ENCODE peak calls at places on chromosomes 16 and 17, in ten cellular contexts. One of them, this sample, is unnamed.

GRCh38 chr16:49663081-49664057 is 192.5 kb downstream of the ZNF423 start:
- DNase-seq in endothelial cell of umbilical vein: no peak
- DNase-seq in CD8-positive, alpha-beta T cell: no peak
- DNase-seq in breast epithelium: no peak
- DNase-seq in K562: no peak
- DNase-seq in NT2/D1: no peak
- DNase-seq in IMR-90: no peak
- DNase-seq in Peyer's patch: no peak
- DNase-seq in colonic mucosa: peak; percentile 34
- DNase-seq in A549: no peak
- DNase-seq in this sample: peak; percentile 64

GRCh38 chr17:45334231-45334630 is 17.4 kb upstream of the MAP3K14 start:
- DNase-seq in endothelial cell of umbilical vein: no peak
- DNase-seq in CD8-positive, alpha-beta T cell: no peak
- DNase-seq in Peyer's patch: no peak
- DNase-seq in IMR-90: no peak
- DNase-seq in colonic mucosa: no peak
- DNase-seq in K562: no peak
- DNase-seq in breast epithelium: peak; percentile 9
- DNase-seq in A549: no peak
- DNase-seq in NT2/D1: no peak
- DNase-seq in this sample: no peak

GRCh38 chr16:6265956-6266355 is 1066.7 kb upstream of the RBFOX1 start:
- DNase-seq in colonic mucosa: no peak
- DNase-seq in endothelial cell of umbilical vein: no peak
- DNase-seq in CD8-positive, alpha-beta T cell: no peak
- DNase-seq in IMR-90: no peak
- DNase-seq in Peyer's patch: no peak
- DNase-seq in breast epithelium: no peak
- DNase-seq in NT2/D1: no peak
- DNase-seq in A549: no peak
- DNase-seq in K562: no peak
- DNase-seq in this sample: no peak

GRCh38 chr16:78686601-78687000 is 587.1 kb downstream of the WWOX start:
- DNase-seq in breast epithelium: no peak
- DNase-seq in IMR-90: no peak
- DNase-seq in K562: no peak
- DNase-seq in A549: no peak
- DNase-seq in CD8-positive, alpha-beta T cell: no peak
- DNase-seq in colonic mucosa: no peak
- DNase-seq in NT2/D1: no peak
- DNase-seq in endothelial cell of umbilical vein: no peak
- DNase-seq in Peyer's patch: no peak
- DNase-seq in this sample: no peak

GRCh38 chr17:79044462-79044861 is 20.5 kb downstream of the C1QTNF1 start:
- DNase-seq in colonic mucosa: no peak
- DNase-seq in A549: no peak
- DNase-seq in K562: no peak
- DNase-seq in endothelial cell of umbilical vein: no peak
- DNase-seq in IMR-90: no peak
- DNase-seq in CD8-positive, alpha-beta T cell: no peak
- DNase-seq in Peyer's patch: peak; percentile 33
- DNase-seq in NT2/D1: no peak
- DNase-seq in breast epithelium: no peak
- DNase-seq in this sample: no peak

GRCh38 chr16:49921791-49922456 is 66.0 kb upstream of the ZNF423 start:
- DNase-seq in NT2/D1: peak; percentile 82
- DNase-seq in endothelial cell of umbilical vein: peak; percentile 52
- DNase-seq in K562: peak; percentile 58
- DNase-seq in Peyer's patch: peak; percentile 77
- DNase-seq in A549: peak; percentile 66
- DNase-seq in CD8-positive, alpha-beta T cell: peak; percentile 5
- DNase-seq in breast epithelium: peak; percentile 68
- DNase-seq in IMR-90: peak; percentile 17
- DNase-seq in colonic mucosa: peak; percentile 82
- DNase-seq in this sample: peak; percentile 81

GRCh38 chr17:21039839-21040575 is 2.8 kb downstream of the USP22 start:
- DNase-seq in NT2/D1: no peak
- DNase-seq in K562: no peak
- DNase-seq in colonic mucosa: peak; percentile 31
- DNase-seq in breast epithelium: no peak
- DNase-seq in Peyer's patch: no peak
- DNase-seq in endothelial cell of umbilical vein: peak; percentile 49
- DNase-seq in IMR-90: peak; percentile 56
- DNase-seq in A549: peak; percentile 81
- DNase-seq in CD8-positive, alpha-beta T cell: no peak
- DNase-seq in this sample: no peak

GRCh38 chr16:31436221-31437045 is 6.2 kb downstream of the ZNF843 start:
- DNase-seq in K562: no peak
- DNase-seq in breast epithelium: no peak
- DNase-seq in A549: no peak
- DNase-seq in colonic mucosa: no peak
- DNase-seq in endothelial cell of umbilical vein: no peak
- DNase-seq in CD8-positive, alpha-beta T cell: no peak
- DNase-seq in IMR-90: no peak
- DNase-seq in NT2/D1: no peak
- DNase-seq in Peyer's patch: peak; percentile 46
- DNase-seq in this sample: no peak

DNA sequence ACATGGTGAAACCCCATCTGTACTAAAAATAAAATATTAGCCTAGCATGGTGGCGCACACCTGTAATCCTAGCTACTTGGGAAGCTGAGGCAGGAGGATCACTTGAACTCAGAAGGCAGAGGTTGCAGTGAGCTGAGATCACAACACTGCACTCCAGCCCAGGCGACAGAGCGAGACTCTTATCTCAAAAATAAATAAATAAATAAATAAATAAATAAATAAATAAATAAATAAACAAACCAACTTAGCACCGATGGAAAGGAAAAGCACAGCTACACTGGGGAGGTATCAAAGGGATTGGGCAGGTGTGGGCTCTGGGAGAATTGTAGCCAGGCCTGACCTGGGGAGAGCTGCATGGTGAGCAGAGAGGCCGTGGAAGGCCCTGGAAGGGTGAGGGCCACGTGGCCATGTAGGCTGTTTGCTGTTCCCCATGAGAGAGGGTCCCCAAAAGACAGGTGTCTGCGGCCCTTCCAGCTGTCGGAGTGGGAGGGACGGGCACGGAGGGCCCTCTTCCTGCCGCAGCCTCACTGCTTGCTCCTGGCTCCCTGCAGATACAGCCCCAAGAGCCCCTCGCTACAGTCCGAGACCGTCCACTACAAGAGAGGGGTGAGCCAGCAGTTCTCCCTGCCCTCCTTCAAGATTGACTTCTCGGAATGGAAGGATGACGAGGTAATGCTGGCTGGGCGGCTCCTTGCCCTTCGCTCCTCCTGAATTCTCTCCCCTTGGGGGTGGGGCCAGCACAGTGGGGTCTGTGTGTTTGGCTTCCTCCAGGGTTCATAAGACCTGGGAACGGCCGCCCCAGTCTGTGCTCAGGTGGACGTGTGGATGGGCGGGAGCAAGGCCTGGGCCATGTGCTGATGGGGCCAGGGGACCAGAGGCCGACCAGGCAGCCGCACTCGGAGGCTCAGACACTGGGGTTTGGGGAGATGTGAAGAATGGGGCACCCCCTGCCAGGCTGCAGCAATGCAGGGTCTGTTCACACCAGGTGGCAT is 32.4 kb downstream of the MGRN1 start:
- DNase-seq in colonic mucosa: no peak
- DNase-seq in endothelial cell of umbilical vein: no peak
- DNase-seq in NT2/D1: no peak
- DNase-seq in breast epithelium: no peak
- DNase-seq in CD8-positive, alpha-beta T cell: no peak
- DNase-seq in A549: no peak
- DNase-seq in K562: no peak
- DNase-seq in Peyer's patch: no peak
- DNase-seq in IMR-90: no peak
- DNase-seq in this sample: no peak
- H3K4me1 ChIP-seq in colonic mucosa: peaks cover 7% of the 10 kb centered on the region
- H3K4me1 ChIP-seq in endothelial cell of umbilical vein: no peaks in the 10 kb centered on the region
- H3K4me1 ChIP-seq in NT2/D1: peaks cover 8% of the 10 kb centered on the region
- H3K4me1 ChIP-seq in breast epithelium: no peaks in the 10 kb centered on the region
- H3K4me1 ChIP-seq in CD8-positive, alpha-beta T cell: peaks cover 35% of the 10 kb centered on the region
- H3K4me1 ChIP-seq in A549: peaks cover 32% of the 10 kb centered on the region
- H3K4me1 ChIP-seq in K562: peaks cover 20% of the 10 kb centered on the region
- H3K4me1 ChIP-seq in Peyer's patch: no peaks in the 10 kb centered on the region
- H3K4me1 ChIP-seq in IMR-90: no peaks in the 10 kb centered on the region
- H3K4me1 ChIP-seq in this sample: peaks cover 8% of the 10 kb centered on the region

GRCh38 chr16:67432491-67432890 is 1.6 kb downstream of the HSD11B2 start:
- DNase-seq in CD8-positive, alpha-beta T cell: no peak
- DNase-seq in endothelial cell of umbilical vein: no peak
- DNase-seq in colonic mucosa: peak; percentile 41
- DNase-seq in NT2/D1: no peak
- DNase-seq in Peyer's patch: peak; percentile 54
- DNase-seq in K562: no peak
- DNase-seq in IMR-90: no peak
- DNase-seq in A549: no peak
- DNase-seq in breast epithelium: no peak
- DNase-seq in this sample: peak; percentile 55

GRCh38 chr16:67433131-67433719 is 2.3 kb downstream of the HSD11B2 start:
- DNase-seq in colonic mucosa: no peak
- DNase-seq in Peyer's patch: peak; percentile 54
- DNase-seq in endothelial cell of umbilical vein: no peak
- DNase-seq in breast epithelium: no peak
- DNase-seq in CD8-positive, alpha-beta T cell: no peak
- DNase-seq in K562: no peak
- DNase-seq in A549: no peak
- DNase-seq in IMR-90: no peak
- DNase-seq in NT2/D1: no peak
- DNase-seq in this sample: no peak

GRCh38 chr16:67431077-67431804 is at the start of gene HSD11B2:
- DNase-seq in NT2/D1: no peak
- DNase-seq in endothelial cell of umbilical vein: peak; percentile 57
- DNase-seq in colonic mucosa: peak; percentile 58
- DNase-seq in CD8-positive, alpha-beta T cell: no peak
- DNase-seq in A549: peak; percentile 62
- DNase-seq in K562: peak; percentile 87
- DNase-seq in IMR-90: peak; percentile 45
- DNase-seq in breast epithelium: no peak
- DNase-seq in Peyer's patch: no peak
- DNase-seq in this sample: no peak

GRCh38 chr16:67430504-67431076 is 331 bp upstream of the HSD11B2 start:
- DNase-seq in CD8-positive, alpha-beta T cell: no peak
- DNase-seq in NT2/D1: no peak
- DNase-seq in breast epithelium: no peak
- DNase-seq in A549: no peak
- DNase-seq in endothelial cell of umbilical vein: no peak
- DNase-seq in colonic mucosa: peak; percentile 87
- DNase-seq in Peyer's patch: peak; percentile 94
- DNase-seq in K562: peak; percentile 58
- DNase-seq in IMR-90: no peak
- DNase-seq in this sample: peak; percentile 87

GRCh38 chr16:67431805-67432476 is 1.0 kb downstream of the HSD11B2 start:
- DNase-seq in IMR-90: no peak
- DNase-seq in K562: no peak
- DNase-seq in CD8-positive, alpha-beta T cell: no peak
- DNase-seq in endothelial cell of umbilical vein: no peak
- DNase-seq in A549: no peak
- DNase-seq in colonic mucosa: peak; percentile 59
- DNase-seq in NT2/D1: no peak
- DNase-seq in breast epithelium: no peak
- DNase-seq in Peyer's patch: peak; percentile 59
- DNase-seq in this sample: peak; percentile 62
- H3K4me3 ChIP-seq in IMR-90: no peak overlapping the region
- H3K4me3 ChIP-seq in K562: peak overlapping the region; percentile 38
- H3K4me3 ChIP-seq in CD8-positive, alpha-beta T cell: peak overlapping the region; percentile 23
- H3K4me3 ChIP-seq in endothelial cell of umbilical vein: no peak overlapping the region
- H3K4me3 ChIP-seq in A549: peak overlapping the region; percentile 59
- H3K4me3 ChIP-seq in colonic mucosa: peak overlapping the region; percentile 52
- H3K4me3 ChIP-seq in NT2/D1: peak overlapping the region; percentile 64
- H3K4me3 ChIP-seq in breast epithelium: peak overlapping the region; percentile 58
- H3K4me3 ChIP-seq in Peyer's patch: peak overlapping the region; percentile 55
- H3K4me3 ChIP-seq in this sample: peak overlapping the region; percentile 63

GRCh38 chr17:2067559-2067958 is 12.7 kb downstream of the HIC1 start:
- DNase-seq in IMR-90: peak; percentile 56
- DNase-seq in breast epithelium: no peak
- DNase-seq in colonic mucosa: no peak
- DNase-seq in K562: no peak
- DNase-seq in A549: no peak
- DNase-seq in endothelial cell of umbilical vein: peak; percentile 84
- DNase-seq in Peyer's patch: no peak
- DNase-seq in NT2/D1: no peak
- DNase-seq in CD8-positive, alpha-beta T cell: no peak
- DNase-seq in this sample: no peak
- H3K4me1 ChIP-seq in IMR-90: peaks cover 76% of the 10 kb centered on the region
- H3K4me1 ChIP-seq in breast epithelium: peaks cover 11% of the 10 kb centered on the region
- H3K4me1 ChIP-seq in colonic mucosa: no peaks in the 10 kb centered on the region
- H3K4me1 ChIP-seq in K562: peaks cover 10% of the 10 kb centered on the region
- H3K4me1 ChIP-seq in A549: no peaks in the 10 kb centered on the region
- H3K4me1 ChIP-seq in endothelial cell of umbilical vein: peaks cover 71% of the 10 kb centered on the region
- H3K4me1 ChIP-seq in Peyer's patch: peaks cover 49% of the 10 kb centered on the region
- H3K4me1 ChIP-seq in NT2/D1: peaks cover 54% of the 10 kb centered on the region
- H3K4me1 ChIP-seq in CD8-positive, alpha-beta T cell: peaks cover 7% of the 10 kb centered on the region
- H3K4me1 ChIP-seq in this sample: peaks cover 10% of the 10 kb centered on the region

GRCh38 chr16:2323701-2324100 is 16.8 kb downstream of the ABCA3 start:
- DNase-seq in NT2/D1: no peak
- DNase-seq in breast epithelium: no peak
- DNase-seq in A549: no peak
- DNase-seq in endothelial cell of umbilical vein: no peak
- DNase-seq in colonic mucosa: no peak
- DNase-seq in IMR-90: no peak
- DNase-seq in Peyer's patch: no peak
- DNase-seq in K562: no peak
- DNase-seq in CD8-positive, alpha-beta T cell: no peak
- DNase-seq in this sample: no peak

GRCh38 chr16:2317231-2318020 is 23.1 kb downstream of the ABCA3 start:
- DNase-seq in K562: no peak
- DNase-seq in A549: no peak
- DNase-seq in CD8-positive, alpha-beta T cell: no peak
- DNase-seq in Peyer's patch: no peak
- DNase-seq in NT2/D1: no peak
- DNase-seq in endothelial cell of umbilical vein: no peak
- DNase-seq in IMR-90: no peak
- DNase-seq in breast epithelium: no peak
- DNase-seq in colonic mucosa: no peak
- DNase-seq in this sample: no peak

GRCh38 chr16:2325181-2325580 is 15.3 kb downstream of the ABCA3 start:
- DNase-seq in NT2/D1: no peak
- DNase-seq in endothelial cell of umbilical vein: no peak
- DNase-seq in IMR-90: no peak
- DNase-seq in CD8-positive, alpha-beta T cell: no peak
- DNase-seq in colonic mucosa: no peak
- DNase-seq in Peyer's patch: no peak
- DNase-seq in breast epithelium: no peak
- DNase-seq in K562: no peak
- DNase-seq in A549: no peak
- DNase-seq in this sample: no peak

GRCh38 chr16:2324296-2324859 is 16.1 kb downstream of the ABCA3 start:
- DNase-seq in A549: no peak
- DNase-seq in endothelial cell of umbilical vein: no peak
- DNase-seq in K562: peak; percentile 4
- DNase-seq in Peyer's patch: no peak
- DNase-seq in colonic mucosa: no peak
- DNase-seq in NT2/D1: no peak
- DNase-seq in breast epithelium: no peak
- DNase-seq in IMR-90: no peak
- DNase-seq in CD8-positive, alpha-beta T cell: no peak
- DNase-seq in this sample: no peak

DNA sequence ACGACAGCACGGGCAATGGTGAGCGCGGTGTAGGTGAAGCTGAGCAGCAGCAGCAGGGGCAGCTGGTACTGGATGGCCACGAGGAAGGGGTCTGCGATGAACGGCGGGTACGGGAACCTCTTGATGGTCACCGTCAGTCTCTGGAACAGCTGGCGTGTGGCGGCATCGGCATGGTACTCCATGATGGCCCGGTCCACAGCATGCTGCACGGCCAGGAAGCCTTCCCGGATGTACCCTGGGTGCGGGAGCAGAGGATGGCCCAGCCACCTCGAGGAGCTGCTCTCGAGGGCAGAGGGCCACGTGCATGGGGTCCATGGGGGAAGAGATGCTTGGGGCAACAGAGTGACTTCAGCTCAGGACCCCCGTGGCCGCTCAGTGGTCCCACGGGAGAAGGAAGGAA is 20.9 kb downstream of the ABCA3 start:
- DNase-seq in endothelial cell of umbilical vein: no peak
- DNase-seq in CD8-positive, alpha-beta T cell: no peak
- DNase-seq in colonic mucosa: no peak
- DNase-seq in IMR-90: no peak
- DNase-seq in K562: no peak
- DNase-seq in NT2/D1: no peak
- DNase-seq in breast epithelium: no peak
- DNase-seq in Peyer's patch: no peak
- DNase-seq in A549: no peak
- DNase-seq in this sample: no peak
- H3K4me3 ChIP-seq in endothelial cell of umbilical vein: no peak overlapping the region
- H3K4me3 ChIP-seq in CD8-positive, alpha-beta T cell: no peak overlapping the region
- H3K4me3 ChIP-seq in colonic mucosa: no peak overlapping the region
- H3K4me3 ChIP-seq in IMR-90: no peak overlapping the region
- H3K4me3 ChIP-seq in K562: no peak overlapping the region
- H3K4me3 ChIP-seq in NT2/D1: no peak overlapping the region
- H3K4me3 ChIP-seq in breast epithelium: no peak overlapping the region
- H3K4me3 ChIP-seq in Peyer's patch: no peak overlapping the region
- H3K4me3 ChIP-seq in A549: no peak overlapping the region
- H3K4me3 ChIP-seq in this sample: no peak overlapping the region

This sample was measured in mucosa of descending colon.